ENCODE peak calls at places on chromosomes 3 and 15, in seven cellular contexts. O, L, E, M, A, K and X are unnamed samples.

GRCh38 chr15:26632500-26632899 is 140.4 kb downstream of the GABRB3 start:
- DNase-seq in O (no peak), L (no peak), E (no peak), M (no peak), A (peak), K (no peak), X (no peak)

GRCh38 chr3:365268-365667 is 168.7 kb downstream of the CHL1 start:
- DNase-seq in O (no peak), L (no peak), E (no peak), M (no peak), A (no peak), K (no peak), X (no peak)

GRCh38 chr3:50243552-50243895 is 7.5 kb downstream of the GNAI2 start:
- DNase-seq in O (no peak), L (no peak), E (no peak), M (no peak), A (no peak), K (no peak), X (no peak)

GRCh38 chr3:160986060-160986459 is 119.1 kb downstream of the B3GALNT1 start:
- DNase-seq in O (no peak), L (no peak), E (no peak), M (no peak), A (no peak), K (no peak), X (no peak)

GRCh38 chr3:148790370-148790769 is 37.2 kb upstream of the CPB1 start:
- DNase-seq in O (no peak), L (no peak), E (no peak), M (no peak), A (no peak), K (no peak), X (no peak)

GRCh38 chr15:87570186-87570585 is 686.4 kb downstream of the NTRK3 start:
- DNase-seq in O (no peak), L (peak), E (no peak), M (no peak), A (no peak), K (no peak), X (no peak)

GRCh38 chr3:101279765-101280385 is 40.5 kb downstream of the IMPG2 start:
- DNase-seq in O (no peak), L (no peak), E (no peak), M (no peak), A (no peak), K (peak), X (no peak)

GRCh38 chr3:43573576-43573975 is 48.2 kb downstream of the ANO10 start:
- DNase-seq in O (no peak), L (no peak), E (no peak), M (no peak), A (no peak), K (no peak), X (no peak)

GRCh38 chr3:187913617-187914033 is 168.4 kb upstream of the BCL6 start:
- DNase-seq in O (no peak), L (no peak), E (no peak), M (peak), A (no peak), K (no peak), X (peak)

GRCh38 chr3:194988495-194989165 is 282.3 kb downstream of the XXYLT1 start:
- DNase-seq in O (no peak), L (no peak), E (no peak), M (no peak), A (no peak), K (no peak), X (no peak)

GRCh38 chr3:37338500-37338899 is 164.1 kb upstream of the LRRFIP2 start:
- DNase-seq in O (no peak), L (no peak), E (no peak), M (no peak), A (no peak), K (no peak), X (no peak)

GRCh38 chr3:49454457-49454856 is 15.6 kb upstream of the DAG1 start:
- DNase-seq in O (peak), L (no peak), E (no peak), M (no peak), A (peak), K (peak), X (no peak)

GRCh38 chr15:58409861-58410260 is 21.9 kb upstream of the LIPC start:
- DNase-seq in O (no peak), L (no peak), E (no peak), M (no peak), A (no peak), K (no peak), X (no peak)

GRCh38 chr3:142983318-142983717 is 18.1 kb upstream of the U2SURP start:
- DNase-seq in O (no peak), L (no peak), E (no peak), M (no peak), A (no peak), K (no peak), X (no peak)

GRCh38 chr3:112357888-112358287 is 24.9 kb downstream of the CD200 start:
- DNase-seq in O (no peak), L (no peak), E (no peak), M (no peak), A (no peak), K (no peak), X (no peak)

GRCh38 chr3:19885468-19885867 is 48.5 kb downstream of the EFHB start:
- DNase-seq in O (no peak), L (peak), E (no peak), M (peak), A (no peak), K (peak), X (no peak)

GRCh38 chr15:59294961-59295741 is 77.5 kb downstream of the MYO1E start:
- DNase-seq in O (no peak), L (no peak), E (no peak), M (peak), A (no peak), K (no peak), X (peak)

GRCh38 chr3:30720586-30721313 is 114.3 kb downstream of the TGFBR2 start:
- DNase-seq in O (no peak), L (no peak), E (no peak), M (peak), A (no peak), K (no peak), X (peak)

GRCh38 chr15:77944002-77944867 is 133.3 kb downstream of the TBC1D2B start:
- DNase-seq in O (peak), L (peak), E (peak), M (peak), A (peak), K (peak), X (no peak)

GRCh38 chr3:22495241-22495640 is 707.9 kb upstream of the UBE2E2 start:
- DNase-seq in O (no peak), L (no peak), E (no peak), M (no peak), A (no peak), K (no peak), X (no peak)

GRCh38 chr15:50458301-50458700 is 34.1 kb downstream of the USP8 start:
- DNase-seq in O (no peak), L (no peak), E (no peak), M (no peak), A (no peak), K (no peak), X (no peak)

GRCh38 chr15:56763496-56763895 is 30.2 kb upstream of the ZNF280D start:
- DNase-seq in O (no peak), L (no peak), E (no peak), M (no peak), A (no peak), K (no peak), X (no peak)

GRCh38 chr15:56765252-56765651 is 31.9 kb upstream of the ZNF280D start:
- DNase-seq in O (no peak), L (peak), E (no peak), M (no peak), A (no peak), K (no peak), X (no peak)

GRCh38 chr15:56763082-56763481 is 29.8 kb upstream of the ZNF280D start:
- DNase-seq in O (no peak), L (no peak), E (no peak), M (no peak), A (no peak), K (no peak), X (no peak)

GRCh38 chr15:56770191-56770590 is 36.9 kb upstream of the ZNF280D start:
- DNase-seq in O (no peak), L (no peak), E (no peak), M (no peak), A (no peak), K (no peak), X (no peak)

DNA sequence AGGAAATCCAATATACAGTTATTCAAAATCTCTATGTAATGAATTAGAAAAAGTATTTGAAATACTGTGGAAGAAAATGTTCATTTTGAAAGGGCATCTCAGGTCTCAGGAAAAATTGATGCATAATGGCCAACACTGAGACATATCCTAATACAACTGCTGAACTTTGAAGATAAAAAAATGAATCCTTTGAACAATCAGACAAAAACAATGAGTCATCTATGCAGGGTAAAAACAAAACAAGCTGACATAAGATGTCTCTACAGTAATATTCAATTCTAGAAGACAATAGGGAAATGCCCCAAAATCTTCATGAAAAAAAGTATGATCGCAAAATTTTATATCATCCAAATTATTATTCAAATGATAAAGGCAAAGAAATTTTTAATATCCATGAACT is 34.0 kb upstream of the ZNF280D start:
- DNase-seq in O (no peak), L (no peak), E (no peak), M (no peak), A (no peak), K (no peak), X (no peak)
- H3K27ac ChIP-seq in O (no peak), L (no peak), E (no peak), M (no peak), A (no peak), K (no peak), X (no peak)

DNA sequence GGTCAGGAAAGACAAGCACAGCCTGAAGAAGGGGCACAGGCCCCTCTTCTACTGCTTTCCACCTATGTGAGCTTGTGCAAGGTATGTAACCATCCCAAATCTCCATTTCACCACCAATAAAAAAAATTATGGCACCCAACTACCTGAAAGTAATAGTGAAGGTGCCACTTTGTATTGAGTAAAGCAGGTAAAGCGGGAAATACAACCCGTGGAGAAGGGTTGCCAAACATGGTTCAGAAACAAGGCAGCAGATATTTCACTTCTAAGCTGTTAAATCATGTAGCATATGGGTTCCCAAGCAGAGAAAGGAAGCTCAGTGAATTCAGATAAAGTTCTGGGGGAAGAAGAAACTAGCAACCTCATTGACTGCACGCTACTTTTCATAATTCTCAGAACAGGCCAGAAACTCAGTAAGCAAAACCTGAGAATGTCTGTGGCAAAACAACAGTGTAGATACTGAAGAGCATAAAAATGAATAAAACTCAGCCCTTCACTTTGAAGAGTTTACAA is 4.1 kb downstream of the PLOD2 start:
- DNase-seq in O (no peak), L (peak), E (no peak), M (no peak), A (peak), K (no peak), X (no peak)
- H3K27ac ChIP-seq in O (peak), L (peak), E (peak), M (no peak), A (peak), K (peak), X (no peak)

GRCh38 chr3:189714991-189715961 is 84.1 kb downstream of the TP63 start:
- DNase-seq in O (no peak), L (no peak), E (no peak), M (no peak), A (no peak), K (no peak), X (no peak)
- H3K27ac ChIP-seq in O (no peak), L (no peak), E (no peak), M (no peak), A (no peak), K (no peak), X (no peak)

DNA sequence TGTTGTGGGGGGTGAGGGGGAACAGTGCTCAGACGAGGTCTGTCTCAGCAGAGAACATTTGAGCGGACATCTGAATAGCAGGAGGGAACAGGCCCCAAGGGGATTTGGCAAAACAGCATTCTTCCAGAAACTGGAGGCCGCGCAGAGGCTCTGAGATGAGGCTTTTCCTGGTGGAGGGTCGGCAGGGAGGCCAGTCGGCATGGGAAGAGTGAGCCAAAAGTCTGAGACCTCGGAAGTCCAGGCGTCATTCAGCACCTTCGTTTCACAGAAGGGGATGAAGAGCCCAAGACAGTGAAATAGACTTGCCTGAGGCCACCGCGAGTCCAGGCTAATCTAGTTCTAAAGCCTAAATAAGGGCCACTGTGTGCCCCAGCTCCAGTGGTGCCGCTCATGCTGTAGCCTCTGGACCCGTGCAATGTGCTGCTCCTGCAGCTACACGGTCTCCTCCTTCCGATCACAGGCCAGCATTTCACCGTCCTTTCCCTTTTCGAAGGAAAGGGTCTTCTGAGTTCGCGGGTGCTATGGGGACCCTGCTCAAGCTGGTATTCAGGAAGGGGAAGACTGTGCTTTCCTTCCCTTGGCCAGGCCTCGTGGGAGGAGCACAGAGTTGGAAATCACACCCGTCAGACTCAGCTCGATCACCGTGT is 24.4 kb downstream of the LSM3 start:
- DNase-seq in O (no peak), L (no peak), E (no peak), M (no peak), A (no peak), K (no peak), X (no peak)
- H3K27ac ChIP-seq in O (no peak), L (no peak), E (no peak), M (peak), A (no peak), K (no peak), X (no peak)

DNA sequence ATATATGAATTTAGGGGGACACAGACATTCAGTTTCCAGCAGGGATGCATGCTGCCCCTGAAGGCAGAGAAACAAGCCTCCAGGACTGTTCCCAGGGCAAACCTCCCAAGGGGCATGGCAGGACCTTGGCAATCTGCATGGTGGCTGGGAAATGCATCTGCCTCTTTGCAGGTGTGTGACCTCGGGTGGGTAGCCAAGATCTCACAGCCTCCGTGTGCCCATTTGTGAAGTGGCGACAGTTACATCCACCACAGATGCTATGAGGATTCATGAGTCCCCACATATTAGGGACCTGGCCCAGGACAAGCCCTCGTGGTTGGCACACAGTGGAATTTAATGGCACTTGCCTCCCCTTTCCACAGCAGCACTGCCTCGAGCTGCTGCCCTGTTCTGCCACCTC is 29.9 kb downstream of the SLC28A1 start:
- DNase-seq in O (no peak), L (no peak), E (no peak), M (no peak), A (no peak), K (no peak), X (no peak)
- H3K27ac ChIP-seq in O (peak), L (no peak), E (no peak), M (peak), A (peak), K (peak), X (peak)

DNA sequence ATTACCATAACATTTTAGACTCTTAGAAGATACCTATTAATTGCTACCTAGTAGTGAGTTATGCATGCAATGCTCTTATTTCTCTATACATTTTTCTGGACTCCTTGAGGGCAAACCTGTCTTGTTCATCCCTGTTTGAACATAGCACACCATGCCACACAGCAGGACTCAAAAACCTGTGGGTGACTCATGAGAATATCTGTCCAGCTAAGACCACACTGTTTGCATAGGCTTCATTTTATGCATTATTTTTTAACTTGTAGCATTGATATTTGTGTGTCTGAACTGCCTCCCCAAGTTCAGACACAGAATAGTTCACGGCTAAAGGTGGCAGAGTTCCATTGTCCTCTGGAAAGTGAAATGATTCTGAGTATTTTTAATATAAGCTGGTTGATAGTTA is 1.8 kb downstream of the LMCD1 start:
- DNase-seq in O (no peak), L (no peak), E (no peak), M (no peak), A (no peak), K (no peak), X (no peak)
- H3K27ac ChIP-seq in O (peak), L (no peak), E (no peak), M (no peak), A (peak), K (peak), X (peak)

GRCh38 chr15:64634576-64635485 is 140.6 kb downstream of the RBPMS2 start:
- DNase-seq in O (no peak), L (no peak), E (no peak), M (no peak), A (no peak), K (peak), X (no peak)
- H3K27ac ChIP-seq in O (peak), L (peak), E (no peak), M (no peak), A (peak), K (peak), X (peak)